ENCODE peak calls at places on chromosomes 11 and 22, in six cellular contexts. One of them, this sample, is unnamed.

GRCh38 chr11:86395061-86395551 is 20.4 kb downstream of the CCDC81 start:
- DNase-seq in Right ventricle myocardium superior: no peak
- DNase-seq in sigmoid colon: no peak
- DNase-seq in upper lobe of right lung: no peak
- DNase-seq in COR-L47: no peak
- DNase-seq in pancreas: no peak
- DNase-seq in this sample: no peak

GRCh38 chr11:134719397-134719796 is 307.4 kb upstream of the B3GAT1 start:
- DNase-seq in Right ventricle myocardium superior: no peak
- DNase-seq in sigmoid colon: no peak
- DNase-seq in upper lobe of right lung: no peak
- DNase-seq in COR-L47: no peak
- DNase-seq in pancreas: no peak
- DNase-seq in this sample: no peak

GRCh38 chr11:64009710-64010109 is 23.5 kb downstream of the OTUB1 start:
- DNase-seq in Right ventricle myocardium superior: no peak
- DNase-seq in sigmoid colon: no peak
- DNase-seq in upper lobe of right lung: no peak
- DNase-seq in COR-L47: no peak
- DNase-seq in pancreas: no peak
- DNase-seq in this sample: no peak

GRCh38 chr11:86795962-86796361 is 4.4 kb upstream of the PRSS23 start:
- DNase-seq in Right ventricle myocardium superior: no peak
- DNase-seq in sigmoid colon: no peak
- DNase-seq in upper lobe of right lung: no peak
- DNase-seq in COR-L47: no peak
- DNase-seq in pancreas: no peak
- DNase-seq in this sample: no peak

GRCh38 chr11:57100638-57101312 is 81.0 kb upstream of the LRRC55 start:
- DNase-seq in Right ventricle myocardium superior: no peak
- DNase-seq in sigmoid colon: no peak
- DNase-seq in upper lobe of right lung: no peak
- DNase-seq in COR-L47: peak
- DNase-seq in pancreas: no peak
- DNase-seq in this sample: no peak

GRCh38 chr11:134040386-134041297 is 28.2 kb upstream of the JAM3 start:
- DNase-seq in Right ventricle myocardium superior: no peak
- DNase-seq in sigmoid colon: peak
- DNase-seq in upper lobe of right lung: peak
- DNase-seq in COR-L47: no peak
- DNase-seq in pancreas: no peak
- DNase-seq in this sample: no peak

GRCh38 chr11:30919389-30920172 is 333.4 kb upstream of the MPPED2 start:
- DNase-seq in Right ventricle myocardium superior: no peak
- DNase-seq in sigmoid colon: no peak
- DNase-seq in upper lobe of right lung: no peak
- DNase-seq in COR-L47: no peak
- DNase-seq in pancreas: no peak
- DNase-seq in this sample: no peak

GRCh38 chr22:44693756-44694155 is 8.2 kb upstream of the PRR5 start:
- DNase-seq in Right ventricle myocardium superior: no peak
- DNase-seq in sigmoid colon: no peak
- DNase-seq in upper lobe of right lung: no peak
- DNase-seq in COR-L47: no peak
- DNase-seq in pancreas: no peak
- DNase-seq in this sample: no peak

GRCh38 chr11:129268371-129268770 is 76.2 kb upstream of the ARHGAP32 start:
- DNase-seq in Right ventricle myocardium superior: no peak
- DNase-seq in sigmoid colon: no peak
- DNase-seq in upper lobe of right lung: no peak
- DNase-seq in COR-L47: no peak
- DNase-seq in pancreas: no peak
- DNase-seq in this sample: no peak

GRCh38 chr11:15276616-15277015 is 161.9 kb downstream of the INSC start:
- DNase-seq in Right ventricle myocardium superior: no peak
- DNase-seq in sigmoid colon: no peak
- DNase-seq in upper lobe of right lung: no peak
- DNase-seq in COR-L47: no peak
- DNase-seq in pancreas: no peak
- DNase-seq in this sample: no peak

GRCh38 chr11:77250881-77251640 is 50.4 kb downstream of the GDPD4 start:
- DNase-seq in Right ventricle myocardium superior: no peak
- DNase-seq in sigmoid colon: no peak
- DNase-seq in upper lobe of right lung: no peak
- DNase-seq in COR-L47: no peak
- DNase-seq in pancreas: no peak
- DNase-seq in this sample: no peak

GRCh38 chr11:82750643-82751139 is 17.0 kb upstream of the FAM181B start:
- DNase-seq in Right ventricle myocardium superior: no peak
- DNase-seq in sigmoid colon: no peak
- DNase-seq in upper lobe of right lung: no peak
- DNase-seq in COR-L47: no peak
- DNase-seq in pancreas: no peak
- DNase-seq in this sample: no peak

GRCh38 chr11:34302046-34302921 is 55.5 kb downstream of the ABTB2 start:
- DNase-seq in Right ventricle myocardium superior: no peak
- DNase-seq in sigmoid colon: no peak
- DNase-seq in upper lobe of right lung: no peak
- DNase-seq in COR-L47: no peak
- DNase-seq in pancreas: no peak
- DNase-seq in this sample: no peak

GRCh38 chr11:77195071-77195705 is 67.1 kb downstream of the MYO7A start:
- DNase-seq in Right ventricle myocardium superior: peak
- DNase-seq in sigmoid colon: peak
- DNase-seq in upper lobe of right lung: peak
- DNase-seq in COR-L47: no peak
- DNase-seq in pancreas: no peak
- DNase-seq in this sample: no peak

GRCh38 chr11:337711-338110 is 17.1 kb upstream of the IFITM3 start:
- DNase-seq in Right ventricle myocardium superior: no peak
- DNase-seq in sigmoid colon: peak
- DNase-seq in upper lobe of right lung: no peak
- DNase-seq in COR-L47: no peak
- DNase-seq in pancreas: no peak
- DNase-seq in this sample: no peak

GRCh38 chr11:110075087-110075821 is 17.9 kb upstream of the ZC3H12C start:
- DNase-seq in Right ventricle myocardium superior: peak
- DNase-seq in sigmoid colon: no peak
- DNase-seq in upper lobe of right lung: no peak
- DNase-seq in COR-L47: peak
- DNase-seq in pancreas: no peak
- DNase-seq in this sample: no peak

GRCh38 chr11:86182976-86183584 is 61.5 kb upstream of the EED start:
- DNase-seq in Right ventricle myocardium superior: no peak
- DNase-seq in sigmoid colon: no peak
- DNase-seq in upper lobe of right lung: no peak
- DNase-seq in COR-L47: peak
- DNase-seq in pancreas: no peak
- DNase-seq in this sample: no peak

GRCh38 chr22:24521791-24522245 is 26.7 kb downstream of the UPB1 start:
- DNase-seq in Right ventricle myocardium superior: no peak
- DNase-seq in sigmoid colon: no peak
- DNase-seq in upper lobe of right lung: peak
- DNase-seq in COR-L47: peak
- DNase-seq in pancreas: peak
- DNase-seq in this sample: no peak

GRCh38 chr22:40044870-40045834 is 50.4 kb downstream of the FAM83F start:
- DNase-seq in Right ventricle myocardium superior: peak
- DNase-seq in sigmoid colon: peak
- DNase-seq in upper lobe of right lung: peak
- DNase-seq in COR-L47: peak
- DNase-seq in pancreas: peak
- DNase-seq in this sample: peak

GRCh38 chr11:19675397-19675796 is 37.2 kb upstream of the NAV2 start:
- DNase-seq in Right ventricle myocardium superior: no peak
- DNase-seq in sigmoid colon: no peak
- DNase-seq in upper lobe of right lung: no peak
- DNase-seq in COR-L47: no peak
- DNase-seq in pancreas: no peak
- DNase-seq in this sample: no peak

GRCh38 chr11:33725496-33725895 is 10.7 kb downstream of the CD59 start:
- DNase-seq in Right ventricle myocardium superior: no peak
- DNase-seq in sigmoid colon: no peak
- DNase-seq in upper lobe of right lung: no peak
- DNase-seq in COR-L47: no peak
- DNase-seq in pancreas: no peak
- DNase-seq in this sample: no peak

GRCh38 chr11:124612045-124612444 is 817 bp downstream of the PANX3 start:
- DNase-seq in Right ventricle myocardium superior: no peak
- DNase-seq in sigmoid colon: no peak
- DNase-seq in upper lobe of right lung: no peak
- DNase-seq in COR-L47: no peak
- DNase-seq in pancreas: no peak
- DNase-seq in this sample: no peak

GRCh38 chr11:112886707-112887370 is 74.4 kb upstream of the NCAM1 start:
- DNase-seq in Right ventricle myocardium superior: no peak
- DNase-seq in sigmoid colon: no peak
- DNase-seq in upper lobe of right lung: no peak
- DNase-seq in COR-L47: no peak
- DNase-seq in pancreas: no peak
- DNase-seq in this sample: no peak